ENCODE peak calls at places on chromosome 15, in four cellular contexts. P, B, X and R are unnamed samples.

GRCh38 chr15:92001307-92001706 is 147.8 kb downstream of the SLCO3A1 start:
- DNase-seq in P (no peak), X (no peak), B (no peak), R (no peak)

GRCh38 chr15:65244638-65245037 is 33.4 kb upstream of the CILP start:
- DNase-seq in B (no peak), X (no peak), P (no peak), R (no peak)

GRCh38 chr15:44738340-44738984 is 2.1 kb downstream of the TRIM69 start:
- DNase-seq in B (peak; percentile 62), X (peak; percentile 47), P (peak; percentile 58), R (no peak)

GRCh38 chr15:53882311-53882710 is 95.9 kb upstream of the UNC13C start:
- DNase-seq in P (no peak), B (no peak), X (no peak), R (no peak)

GRCh38 chr15:101710806-101711205 is 13.5 kb downstream of the TARS3 start:
- DNase-seq in P (no peak), X (peak; percentile 10), B (no peak), R (no peak)

GRCh38 chr15:28021281-28022039 is 77.7 kb downstream of the OCA2 start:
- DNase-seq in P (peak; percentile 42), X (peak; percentile 83), B (peak; percentile 22), R (peak; percentile 44)

GRCh38 chr15:62389887-62390792 is 225.1 kb upstream of the C2CD4B start:
- DNase-seq in B (peak; percentile 39), P (peak; percentile 87), X (peak; percentile 52), R (peak; percentile 84)

GRCh38 chr15:43648649-43649429 is at the start of gene CATSPER2:
- DNase-seq in B (no peak), P (no peak), X (no peak), R (no peak)

GRCh38 chr15:83565553-83566159 is 88.3 kb upstream of the ADAMTSL3 start:
- DNase-seq in X (peak; percentile 25), P (peak; percentile 44), B (peak; percentile 37), R (no peak)

DNA sequence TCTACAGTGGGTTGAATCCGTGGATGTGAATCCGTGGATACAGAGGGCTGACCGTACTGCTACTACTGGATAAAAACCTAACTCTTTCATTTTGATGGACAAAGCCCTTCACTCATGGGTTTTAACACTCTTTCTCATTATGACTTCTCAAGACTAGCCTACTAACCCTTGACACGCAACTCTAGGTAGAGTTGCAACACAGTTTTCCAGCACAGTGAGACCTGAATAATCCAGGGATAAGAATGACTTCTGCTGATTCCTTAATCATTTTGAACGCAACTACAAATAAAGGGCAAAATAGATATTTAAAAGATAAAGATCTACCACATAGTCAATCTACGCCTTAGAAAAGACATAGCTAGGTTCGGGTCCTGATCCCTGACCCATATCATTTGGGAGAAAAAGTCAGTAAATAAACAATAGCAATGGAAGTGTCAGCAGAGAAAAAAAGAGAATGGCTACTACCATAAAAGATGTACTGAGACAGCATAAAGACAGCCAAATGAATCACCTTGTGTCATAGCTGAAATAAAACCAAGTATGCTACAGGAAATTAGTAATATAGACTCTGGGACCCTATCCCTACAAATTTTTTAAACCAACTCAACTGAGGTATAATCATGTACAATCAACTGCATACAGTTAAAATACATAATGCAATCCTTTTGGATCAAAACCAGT is 87.6 kb downstream of the DPH6 start:
- DNase-seq in X (no peak), B (no peak), P (no peak), R (no peak)
- TF ChIP-seq FOSL1 in X (no peak), B (no peak), P (no peak), R (no peak)

DNA sequence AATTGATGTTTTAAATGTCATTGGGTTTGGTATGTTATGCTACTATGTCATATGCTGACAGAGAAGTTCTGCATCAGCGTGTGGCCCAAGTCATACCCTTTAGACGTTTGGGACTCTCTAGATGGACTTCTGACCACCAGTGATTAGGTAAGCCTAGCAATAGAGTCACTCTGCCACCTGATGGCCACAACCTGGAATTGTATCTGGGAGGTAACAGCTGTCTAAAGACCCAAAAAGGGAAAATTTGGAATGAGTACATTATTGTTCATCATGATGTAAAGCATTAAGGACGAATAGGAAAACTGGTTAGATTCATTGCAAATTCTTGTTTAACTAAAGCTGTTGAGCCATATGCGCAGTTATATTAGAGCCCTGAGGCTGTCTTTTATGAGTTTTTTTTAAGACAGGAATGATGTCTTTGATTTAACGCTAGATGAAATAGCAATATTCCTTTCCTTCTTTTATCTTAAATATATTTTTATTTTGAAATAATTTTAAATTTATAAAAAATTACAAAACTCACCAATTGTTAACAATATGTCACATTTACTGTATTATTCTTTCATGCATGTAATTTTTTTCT is 63.6 kb downstream of the FAM81A start:
- DNase-seq in X (peak; percentile 72), B (peak; percentile 69), P (peak; percentile 65), R (peak; percentile 9)
- TF ChIP-seq FOSL1 in X (no peak), B (no peak), P (no peak), R (no peak)

GRCh38 chr15:32818758-32819405 is 101.1 kb downstream of the GREM1 start:
- DNase-seq in B (no peak), X (no peak), P (no peak), R (no peak)
- TF ChIP-seq FOSL1 in B (no peak), X (no peak), P (no peak), R (no peak)

GRCh38 chr15:70196314-70197291 is 98.9 kb upstream of the TLE3 start:
- DNase-seq in B (no peak), X (peak; percentile 89), P (no peak), R (peak; percentile 64)
- TF ChIP-seq FOSL1 in B (no peak), X (no peak), P (no peak), R (no peak)

GRCh38 chr15:74866090-74866489 is 7.1 kb downstream of the SCAMP2 start:
- DNase-seq in X (no peak), P (no peak), B (no peak), R (no peak)
- TF ChIP-seq FOSL1 in X (no peak), P (no peak), B (no peak), R (no peak)

DNA sequence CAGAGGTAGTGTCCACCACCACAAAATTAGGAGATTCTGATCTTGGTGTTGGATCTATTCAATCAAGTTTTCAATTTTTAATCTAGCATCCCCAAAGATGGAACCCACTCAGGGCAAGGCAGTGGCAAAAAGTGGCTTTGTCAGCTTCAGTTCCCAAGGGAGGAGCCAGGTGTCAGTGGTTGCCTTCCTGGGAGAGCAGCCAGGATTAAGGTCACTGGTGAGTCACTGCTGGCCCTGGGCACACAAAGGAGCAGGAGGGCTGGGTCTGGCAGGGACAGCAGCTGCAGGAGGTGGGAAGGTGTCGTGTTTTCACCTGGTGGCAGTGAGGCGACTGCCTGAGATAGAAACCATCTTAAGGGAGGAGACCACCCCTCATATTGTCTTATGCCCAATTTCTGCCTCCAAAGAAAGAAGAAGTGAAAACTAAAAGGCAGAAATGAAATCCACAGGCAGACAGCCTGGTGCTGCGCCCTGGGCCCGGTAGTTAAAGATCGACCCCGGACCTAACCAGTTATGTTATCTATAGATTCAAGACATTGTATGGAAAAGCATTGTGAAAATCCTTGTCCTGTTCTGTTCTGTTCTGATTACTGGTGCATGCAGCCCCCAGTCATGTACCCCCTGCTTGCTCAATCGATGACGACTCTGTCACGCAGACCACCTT is 5.9 kb upstream of the KLHL25 start:
- DNase-seq in X (peak; percentile 78), P (no peak), B (peak; percentile 78), R (no peak)
- TF ChIP-seq FOSL1 in X (peak; percentile 60), P (no peak), B (peak; percentile 77), R (no peak)

DNA sequence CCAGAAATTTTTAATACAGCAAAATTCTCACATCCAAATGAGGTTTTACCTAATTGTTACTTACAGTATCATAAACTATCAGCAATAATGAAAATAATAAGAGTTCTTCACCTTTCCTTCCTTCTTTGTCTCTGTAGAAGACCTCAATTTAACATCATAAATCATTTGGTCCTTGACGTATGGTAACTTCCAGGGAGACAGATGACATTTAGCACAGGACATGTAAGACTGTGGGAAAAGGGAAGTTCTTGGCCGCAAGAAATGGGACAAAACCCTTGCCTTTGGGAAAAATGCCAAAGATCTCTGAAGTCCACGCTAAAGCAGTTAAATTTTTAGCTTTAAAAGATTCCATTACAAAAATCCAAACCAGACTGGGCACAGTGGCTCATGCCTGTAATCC is 9.0 kb downstream of the PTPN9 start:
- DNase-seq in P (no peak), B (no peak), X (no peak), R (no peak)
- TF ChIP-seq FOSL1 in P (no peak), B (no peak), X (no peak), R (no peak)

GRCh38 chr15:68730491-68731317 is 90.0 kb downstream of the ANP32A start:
- DNase-seq in P (peak; percentile 52), X (peak; percentile 21), B (peak; percentile 52), R (peak; percentile 54)

GRCh38 chr15:68729789-68730201 is 90.9 kb downstream of the ANP32A start:
- DNase-seq in P (no peak), X (no peak), B (no peak), R (no peak)

GRCh38 chr15:68721886-68722285 is 98.8 kb downstream of the ANP32A start:
- DNase-seq in B (no peak), P (no peak), X (no peak), R (no peak)

GRCh38 chr15:68726246-68726645 is 94.4 kb downstream of the ANP32A start:
- DNase-seq in B (no peak), P (no peak), X (no peak), R (no peak)

DNA sequence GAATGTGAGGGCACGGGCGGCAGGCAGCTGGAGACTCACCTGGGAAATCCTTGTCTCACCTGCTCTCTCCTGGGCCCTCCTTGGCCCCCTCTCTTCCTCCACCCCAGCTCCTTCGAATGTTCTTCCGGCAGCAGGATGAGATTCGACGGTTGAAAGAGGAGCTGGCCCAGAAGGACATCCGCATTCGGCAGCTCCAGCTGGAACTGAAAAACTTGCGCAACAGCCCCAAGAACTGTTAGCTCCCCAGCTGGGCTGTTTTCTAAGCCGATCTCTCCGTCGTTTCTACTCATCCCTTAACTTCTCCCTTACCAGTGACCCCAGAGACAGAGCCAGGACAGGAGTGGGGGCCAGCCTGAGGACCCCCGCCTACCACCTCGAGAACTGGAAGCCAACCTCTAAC is 95.0 kb downstream of the ANP32A start:
- DNase-seq in X (no peak), P (no peak), B (no peak), R (no peak)
- TF ChIP-seq FOSL1 in X (no peak), P (no peak), B (no peak), R (no peak)